ENCODE peak calls at places on chromosomes 6 and 20, in nine cellular contexts. P is ovary; N is neuronal stem cell; R is uterus; S is naive thymus-derived CD8-positive, alpha-beta T cell; M is fibroblast of mammary gland; W is OCI-LY7; X is adipocyte; K is skeletal muscle cell. Q is an unnamed sample.

GRCh38 chr6:75377386-75377785 is 92.8 kb upstream of the TMEM30A start:
- DNase-seq in P (no peak), N (no peak), R (no peak), S (no peak), M (no peak), W (no peak), X (no peak), K (no peak), Q (no peak)

GRCh38 chr6:107870379-107870778 is 46.3 kb upstream of the SCML4 start:
- DNase-seq in P (no peak), N (no peak), R (no peak), S (no peak), M (peak; percentile 56), W (no peak), X (peak; percentile 36), K (no peak), Q (no peak)

GRCh38 chr6:37696220-37696840 is 1.4 kb downstream of the MDGA1 start:
- DNase-seq in P (peak; percentile 54), N (no peak), R (peak; percentile 20), S (peak; percentile 37), M (peak; percentile 38), W (no peak), X (peak; percentile 68), K (no peak), Q (peak; percentile 39)

GRCh38 chr20:54468082-54468481 is 7.3 kb upstream of the DOK5 start:
- DNase-seq in P (no peak), N (no peak), R (no peak), S (no peak), M (no peak), W (no peak), X (no peak), K (no peak), Q (no peak)

GRCh38 chr20:60257671-60258070 is 299.4 kb downstream of the CDH26 start:
- DNase-seq in P (no peak), N (no peak), R (no peak), S (no peak), M (no peak), W (no peak), X (no peak), K (no peak), Q (no peak)

GRCh38 chr6:125748534-125749111 is 809 bp upstream of the HEY2 start:
- DNase-seq in P (no peak), N (peak; percentile 32), R (no peak), S (peak; percentile 20), M (peak; percentile 20), W (no peak), X (peak; percentile 45), K (no peak), Q (no peak)

GRCh38 chr6:18207438-18207837 is 52.2 kb downstream of the KDM1B start:
- DNase-seq in P (no peak), N (no peak), R (no peak), S (no peak), M (no peak), W (no peak), X (no peak), K (no peak), Q (no peak)

GRCh38 chr20:49956689-49957443 is 20.7 kb downstream of the RNF114 start:
- DNase-seq in P (no peak), N (no peak), R (no peak), S (no peak), M (no peak), W (no peak), X (no peak), K (no peak), Q (peak; percentile 73)

GRCh38 chr6:43847741-43848630 is 78.0 kb downstream of the VEGFA start:
- DNase-seq in P (no peak), N (no peak), R (no peak), S (no peak), M (no peak), W (no peak), X (no peak), K (no peak), Q (no peak)

GRCh38 chr20:37921341-37921929 is 18.5 kb downstream of the VSTM2L start:
- DNase-seq in P (no peak), N (no peak), R (no peak), S (no peak), M (no peak), W (no peak), X (no peak), K (no peak), Q (no peak)

GRCh38 chr6:90198758-90199425 is 97.8 kb downstream of the BACH2 start:
- DNase-seq in P (no peak), N (no peak), R (no peak), S (peak; percentile 58), M (no peak), W (no peak), X (no peak), K (no peak), Q (no peak)

GRCh38 chr6:140183881-140184280 is 809.4 kb upstream of the CITED2 start:
- DNase-seq in P (no peak), N (no peak), R (no peak), S (no peak), M (peak; percentile 59), W (no peak), X (peak; percentile 48), K (peak; percentile 15), Q (no peak)

GRCh38 chr20:13200767-13201500 is 20.1 kb upstream of the ISM1 start:
- DNase-seq in P (no peak), N (peak; percentile 70), R (no peak), S (no peak), M (no peak), W (no peak), X (no peak), K (no peak), Q (no peak)

GRCh38 chr20:58408603-58409246 is 19.7 kb downstream of the VAPB start:
- DNase-seq in P (no peak), N (no peak), R (no peak), S (peak; percentile 45), M (peak; percentile 15), W (peak; percentile 57), X (no peak), K (no peak), Q (no peak)

GRCh38 chr6:17091122-17091521 is 10.7 kb upstream of the STMND1 start:
- DNase-seq in P (no peak), N (no peak), R (no peak), S (no peak), M (peak; percentile 20), W (no peak), X (peak; percentile 56), K (no peak), Q (no peak)

GRCh38 chr6:53746442-53747103 is 48.2 kb upstream of the LRRC1 start:
- DNase-seq in P (no peak), N (no peak), R (no peak), S (no peak), M (no peak), W (no peak), X (no peak), K (no peak), Q (no peak)

GRCh38 chr6:25034477-25034876 is 98.7 kb upstream of the RIPOR2 start:
- DNase-seq in P (no peak), N (no peak), R (no peak), S (no peak), M (no peak), W (no peak), X (peak; percentile 36), K (no peak), Q (no peak)

GRCh38 chr20:3407426-3408250 is at the start of gene DNAAF9:
- DNase-seq in P (peak; percentile 84), N (peak; percentile 68), R (peak; percentile 72), S (peak; percentile 75), M (peak; percentile 69), W (peak; percentile 9), X (peak; percentile 93), K (peak; percentile 41), Q (peak; percentile 80)

GRCh38 chr20:5863040-5863811 is 87.1 kb downstream of the TRMT6 start:
- DNase-seq in P (peak; percentile 71), N (no peak), R (peak; percentile 15), S (no peak), M (peak; percentile 85), W (no peak), X (no peak), K (peak; percentile 57), Q (no peak)

GRCh38 chr20:38790210-38791053 is 15.1 kb upstream of the PPP1R16B start:
- DNase-seq in P (no peak), N (no peak), R (no peak), S (peak; percentile 50), M (peak; percentile 53), W (peak; percentile 53), X (peak; percentile 81), K (peak; percentile 1), Q (no peak)

GRCh38 chr6:149289192-149289741 is 28.2 kb upstream of the TAB2 start:
- DNase-seq in P (no peak), N (no peak), R (no peak), S (no peak), M (peak; percentile 16), W (no peak), X (no peak), K (no peak), Q (no peak)

GRCh38 chr6:122657601-122658000 is 47.4 kb downstream of the PKIB start:
- DNase-seq in P (no peak), N (no peak), R (no peak), S (no peak), M (no peak), W (no peak), X (no peak), K (no peak), Q (no peak)

GRCh38 chr6:126804255-126805064 is 314.0 kb upstream of the RSPO3 start:
- DNase-seq in P (no peak), N (peak; percentile 43), R (peak; percentile 33), S (no peak), M (peak; percentile 66), W (peak; percentile 17), X (peak; percentile 85), K (no peak), Q (no peak)

GRCh38 chr6:158706369-158706982 is 56.6 kb downstream of the SYTL3 start:
- DNase-seq in P (peak; percentile 80), N (no peak), R (peak; percentile 74), S (no peak), M (peak; percentile 65), W (peak; percentile 20), X (peak; percentile 72), K (no peak), Q (peak; percentile 75)

GRCh38 chr6:153167026-153167891 is 36.2 kb upstream of the RGS17 start:
- DNase-seq in P (no peak), N (no peak), R (no peak), S (no peak), M (peak; percentile 95), W (no peak), X (peak; percentile 78), K (peak; percentile 71), Q (no peak)

GRCh38 chr20:24665741-24666191 is 196.3 kb downstream of the SYNDIG1 start:
- DNase-seq in P (no peak), N (no peak), R (no peak), S (no peak), M (no peak), W (no peak), X (no peak), K (no peak), Q (no peak)

GRCh38 chr6:32609731-32610640 is 20.3 kb upstream of the HLA-DRB1 start:
- DNase-seq in P (no peak), N (peak; percentile 94), R (no peak), S (peak; percentile 59), M (peak; percentile 89), W (peak; percentile 94), X (peak; percentile 73), K (peak; percentile 75), Q (peak; percentile 45)

GRCh38 chr6:157226026-157226639 is 97.2 kb downstream of the TMEM242 start:
- DNase-seq in P (no peak), N (no peak), R (peak; percentile 87), S (no peak), M (peak; percentile 75), W (no peak), X (peak; percentile 21), K (no peak), Q (peak; percentile 54)

GRCh38 chr6:9397981-9398559 is 962.7 kb upstream of the SLC35B3 start:
- DNase-seq in P (no peak), N (no peak), R (no peak), S (no peak), M (no peak), W (no peak), X (no peak), K (no peak), Q (peak; percentile 64)

Q was measured in left cardiac atrium.